ENCODE peak calls at places on chromosomes 2 and 18, in four cellular contexts. U is adipocyte, H is choroid plexus epithelial cell, I is spleen. M is an unnamed sample.

GRCh38 chr2:241149925-241150659 is at the start of gene PPP1R7:
- DNase-seq in U (peak; percentile 98), H (peak; percentile 95), I (peak; percentile 98), M (peak; percentile 95)

GRCh38 chr18:9992300-9992987 is 78.6 kb downstream of the VAPA start:
- DNase-seq in U (peak; percentile 28), H (no peak), I (no peak), M (no peak)

GRCh38 chr2:117055499-117056375 is 758.8 kb upstream of the DDX18 start:
- DNase-seq in U (no peak), H (no peak), I (no peak), M (no peak)

GRCh38 chr2:240426797-240427721 is 8.4 kb upstream of the GPC1 start:
- DNase-seq in U (no peak), H (peak; percentile 89), I (peak; percentile 63), M (peak; percentile 35)

GRCh38 chr2:102514061-102514785 is 41.2 kb downstream of the SLC9A4 start:
- DNase-seq in U (peak; percentile 92), H (peak; percentile 96), I (no peak), M (peak; percentile 94)

GRCh38 chr2:99608861-99609260 is 119.0 kb upstream of the REV1 start:
- DNase-seq in U (no peak), H (no peak), I (no peak), M (no peak)

GRCh38 chr2:169395821-169396374 is 33.6 kb upstream of the LRP2 start:
- DNase-seq in U (no peak), H (no peak), I (no peak), M (no peak)

GRCh38 chr2:169137924-169138323 is 68.6 kb downstream of the DHRS9 start:
- DNase-seq in U (no peak), H (no peak), I (no peak), M (no peak)

GRCh38 chr2:28649481-28650260 is 102.0 kb upstream of the PPP1CB start:
- DNase-seq in U (peak; percentile 41), H (peak; percentile 71), I (no peak), M (no peak)

GRCh38 chr2:149741646-149742045 is 154.1 kb upstream of the MMADHC start:
- DNase-seq in U (peak; percentile 84), H (peak; percentile 86), I (no peak), M (peak; percentile 88)

DNA sequence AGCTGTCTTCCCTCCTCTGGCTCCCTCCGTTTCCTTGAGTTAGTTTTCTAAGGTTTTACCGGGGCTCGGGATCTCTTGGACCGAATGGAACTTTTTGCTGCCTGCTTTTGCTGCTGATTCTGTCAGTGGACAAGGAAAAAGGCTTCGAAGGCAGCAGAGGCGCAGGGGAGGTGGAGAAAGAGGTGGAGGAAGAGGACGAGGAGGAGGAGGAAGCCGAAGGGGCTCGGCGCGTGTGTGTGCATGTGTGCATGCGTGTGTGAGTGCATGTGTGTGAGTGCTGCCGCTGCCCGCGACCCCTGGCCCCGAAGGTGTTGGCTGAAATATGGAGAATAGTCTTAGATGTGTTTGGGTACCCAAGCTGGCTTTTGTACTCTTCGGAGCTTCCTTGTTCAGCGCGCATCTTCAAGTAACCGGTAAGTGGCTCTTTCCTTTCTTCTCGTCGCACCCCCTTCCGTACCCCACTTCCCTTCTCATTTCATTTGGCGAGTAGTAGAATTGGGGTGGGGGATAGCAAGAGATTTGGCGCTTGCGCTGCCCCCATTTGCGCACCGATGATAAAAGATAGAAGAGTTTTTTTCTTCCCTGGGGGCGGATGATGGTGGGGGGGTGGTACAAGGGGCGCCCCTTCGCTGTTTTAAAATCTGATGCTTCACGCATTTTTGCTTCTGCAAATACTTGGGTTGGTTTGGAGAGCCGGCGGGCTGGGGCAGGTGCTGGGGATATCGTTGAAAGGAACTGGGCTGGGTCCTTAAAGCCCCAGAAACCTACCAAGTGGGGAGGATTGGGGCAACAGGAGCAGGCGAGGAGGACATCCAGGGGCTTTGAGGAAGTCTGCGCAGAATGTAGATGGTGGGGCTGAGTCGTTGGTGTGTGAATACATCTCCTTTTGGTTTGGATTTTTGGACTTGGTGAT is 725 bp downstream of the DCC start:
- DNase-seq in U (peak; percentile 33), H (peak; percentile 12), I (no peak), M (peak; percentile 23)
- H3K4me3 ChIP-seq in U (no peak overlapping the region), H (peak overlapping the region; percentile 43), I (no peak overlapping the region), M (peak overlapping the region; percentile 45)

GRCh38 chr18:76488190-76488589 is 6.9 kb downstream of the ZNF516 start:
- DNase-seq in U (no peak), H (peak; percentile 54), I (no peak), M (peak; percentile 34)
- H3K4me3 ChIP-seq in U (no peak overlapping the region), H (no peak overlapping the region), I (no peak overlapping the region), M (no peak overlapping the region)

GRCh38 chr2:66343259-66343658 is 91.7 kb upstream of the MEIS1 start:
- DNase-seq in U (no peak), H (no peak), I (no peak), M (no peak)
- H3K4me3 ChIP-seq in U (no peak overlapping the region), H (no peak overlapping the region), I (no peak overlapping the region), M (no peak overlapping the region)

GRCh38 chr2:234243871-234244565 is 193.5 kb downstream of the SPP2 start:
- DNase-seq in U (peak; percentile 49), H (peak; percentile 78), I (no peak), M (peak; percentile 77)
- H3K4me3 ChIP-seq in U (no peak overlapping the region), H (no peak overlapping the region), I (no peak overlapping the region), M (no peak overlapping the region)

GRCh38 chr2:74414475-74414874 is 6.9 kb downstream of the C2orf81 start:
- DNase-seq in U (no peak), H (no peak), I (no peak), M (no peak)
- H3K4me3 ChIP-seq in U (peak overlapping the region; percentile 82), H (peak overlapping the region; percentile 62), I (peak overlapping the region; percentile 44), M (peak overlapping the region; percentile 43)

DNA sequence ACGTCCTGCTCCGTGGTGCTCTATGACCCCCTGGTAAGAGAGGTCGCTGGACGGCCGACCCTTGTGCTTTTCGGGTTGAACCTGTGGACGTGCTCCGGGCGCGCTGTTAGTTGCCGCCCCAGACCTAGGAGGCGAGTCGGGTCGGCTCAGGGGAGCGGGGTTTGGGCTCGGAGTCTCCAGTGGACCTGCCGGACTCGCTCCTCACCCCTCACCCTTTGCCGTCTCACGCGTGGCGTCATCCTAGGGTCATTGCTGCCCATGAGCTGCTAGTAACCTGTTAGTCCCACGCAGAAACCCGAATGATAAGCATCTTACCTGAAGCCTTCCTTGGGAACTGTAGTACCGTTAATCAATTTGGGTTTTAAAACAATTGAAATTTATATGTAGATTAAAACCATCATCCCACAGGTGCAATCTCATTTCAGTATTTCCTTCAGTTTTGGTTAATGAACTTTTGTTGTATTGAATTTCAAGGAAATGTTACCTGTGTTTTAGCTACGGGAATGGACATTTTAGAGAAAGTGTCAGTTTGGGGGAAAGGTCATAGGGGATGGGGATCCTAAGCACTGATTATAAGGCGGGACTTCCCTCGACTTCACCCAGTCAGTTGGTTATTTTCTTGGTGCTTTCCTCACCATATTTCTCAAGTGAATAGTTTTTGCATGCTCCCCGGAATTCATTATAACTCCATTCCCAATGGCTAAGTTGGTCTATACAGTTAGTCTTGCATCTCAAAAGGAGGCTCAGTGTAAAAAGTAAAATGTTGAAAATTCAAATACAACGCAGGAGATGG is 536 bp downstream of the ELP2 start:
- DNase-seq in U (peak; percentile 14), H (peak; percentile 8), I (no peak), M (no peak)
- H3K4me3 ChIP-seq in U (peak overlapping the region; percentile 97), H (peak overlapping the region; percentile 81), I (peak overlapping the region; percentile 74), M (peak overlapping the region; percentile 99)

GRCh38 chr2:200383380-200384110 is 77.1 kb downstream of the SPATS2L start:
- DNase-seq in U (peak; percentile 78), H (peak; percentile 88), I (no peak), M (peak; percentile 85)
- H3K4me3 ChIP-seq in U (peak overlapping the region; percentile 69), H (no peak overlapping the region), I (no peak overlapping the region), M (no peak overlapping the region)

GRCh38 chr18:2641638-2642037 is 13.9 kb upstream of the SMCHD1 start:
- DNase-seq in U (peak; percentile 35), H (peak; percentile 50), I (no peak), M (no peak)
- H3K4me3 ChIP-seq in U (peak overlapping the region; percentile 72), H (no peak overlapping the region), I (no peak overlapping the region), M (no peak overlapping the region)

GRCh38 chr2:72750977-72751639 is 74.7 kb downstream of the EXOC6B start:
- DNase-seq in U (no peak), H (no peak), I (no peak), M (no peak)
- H3K4me3 ChIP-seq in U (no peak overlapping the region), H (no peak overlapping the region), I (no peak overlapping the region), M (no peak overlapping the region)